ENCODE peak calls at places on chromosome X, in four cellular contexts. S, I, M and H are unnamed samples.

GRCh38 chrX:29941292-29941691 is 274.1 kb upstream of the MAGEB2 start:
- DNase-seq in S (no peak), M (no peak), I (no peak), H (no peak)

GRCh38 chrX:51891821-51892551 is 1.4 kb upstream of the MAGED1 start:
- DNase-seq in M (no peak), S (peak; percentile 67), I (peak; percentile 33), H (no peak)

GRCh38 chrX:64389489-64389888 is 5.8 kb downstream of the MTMR8 start:
- DNase-seq in M (no peak), I (no peak), S (no peak), H (no peak)

GRCh38 chrX:123223409-123223808 is 39.3 kb downstream of the GRIA3 start:
- DNase-seq in I (no peak), S (no peak), M (no peak), H (no peak)

GRCh38 chrX:155865193-155865592 is 16.0 kb upstream of the VAMP7 start:
- DNase-seq in S (no peak), M (no peak), I (no peak), H (no peak)

GRCh38 chrX:39946822-39947221 is 150.9 kb downstream of the BCOR start:
- DNase-seq in M (no peak), I (no peak), S (no peak), H (no peak)

GRCh38 chrX:31110657-31111056 is 38.8 kb upstream of the FTHL17 start:
- DNase-seq in I (no peak), S (no peak), M (no peak), H (no peak)

GRCh38 chrX:64205735-64206491 is 405 bp upstream of the AMER1 start:
- DNase-seq in M (peak; percentile 72), S (peak; percentile 97), I (peak; percentile 92), H (peak; percentile 81)

GRCh38 chrX:21167028-21167427 is 207.2 kb upstream of the CNKSR2 start:
- DNase-seq in I (no peak), S (no peak), M (no peak), H (no peak)

GRCh38 chrX:63764946-63765345 is 20.1 kb downstream of the ARHGEF9 start:
- DNase-seq in S (no peak), M (no peak), I (no peak), H (no peak)

GRCh38 chrX:50770702-50771101 is 43.3 kb downstream of the SHROOM4 start:
- DNase-seq in S (no peak), M (no peak), I (no peak), H (no peak)

GRCh38 chrX:77389891-77390290 is 57.3 kb upstream of the FGF16 start:
- DNase-seq in M (no peak), I (no peak), S (no peak), H (no peak)

GRCh38 chrX:137792214-137792613 is 226.3 kb downstream of the ZIC3 start:
- DNase-seq in M (no peak), I (no peak), S (no peak), H (no peak)

DNA sequence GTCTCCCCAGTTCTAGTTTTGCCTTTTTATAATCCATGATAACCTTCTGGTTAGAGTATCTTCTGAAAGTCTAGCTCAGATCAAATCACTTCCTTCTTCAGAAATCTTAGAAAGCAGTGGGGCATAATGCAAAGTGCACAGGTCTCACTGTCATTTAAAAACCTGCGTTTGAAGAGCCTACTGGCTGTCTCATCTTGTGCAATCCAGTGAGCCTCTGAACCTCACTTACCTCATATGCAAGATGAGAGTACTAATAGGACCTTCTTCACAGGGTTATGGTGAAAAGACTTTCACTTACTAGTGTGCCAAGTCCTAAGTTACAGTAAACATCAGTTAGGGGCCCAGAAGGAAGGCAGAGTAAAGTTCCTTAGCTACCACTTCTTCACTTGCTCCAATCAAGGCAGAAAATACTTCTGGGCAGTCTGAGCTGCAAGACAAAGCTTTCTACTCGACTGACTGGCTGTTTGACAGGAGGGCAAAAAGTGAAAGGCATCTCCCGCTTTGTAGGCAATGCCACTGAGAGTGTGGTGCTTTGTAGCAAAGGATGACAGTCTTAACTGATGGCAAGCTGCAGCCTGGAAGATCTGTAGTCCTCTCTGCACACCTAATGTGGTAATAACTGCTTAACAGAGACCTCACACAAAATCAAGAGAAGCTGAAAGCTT is 131.2 kb downstream of the ENOX2 start:
- DNase-seq in M (no peak), I (no peak), S (no peak), H (no peak)
- H3K27ac ChIP-seq in M (no peak overlapping the region), I (peak overlapping the region; percentile 70), S (no peak overlapping the region), H (no peak overlapping the region)

DNA sequence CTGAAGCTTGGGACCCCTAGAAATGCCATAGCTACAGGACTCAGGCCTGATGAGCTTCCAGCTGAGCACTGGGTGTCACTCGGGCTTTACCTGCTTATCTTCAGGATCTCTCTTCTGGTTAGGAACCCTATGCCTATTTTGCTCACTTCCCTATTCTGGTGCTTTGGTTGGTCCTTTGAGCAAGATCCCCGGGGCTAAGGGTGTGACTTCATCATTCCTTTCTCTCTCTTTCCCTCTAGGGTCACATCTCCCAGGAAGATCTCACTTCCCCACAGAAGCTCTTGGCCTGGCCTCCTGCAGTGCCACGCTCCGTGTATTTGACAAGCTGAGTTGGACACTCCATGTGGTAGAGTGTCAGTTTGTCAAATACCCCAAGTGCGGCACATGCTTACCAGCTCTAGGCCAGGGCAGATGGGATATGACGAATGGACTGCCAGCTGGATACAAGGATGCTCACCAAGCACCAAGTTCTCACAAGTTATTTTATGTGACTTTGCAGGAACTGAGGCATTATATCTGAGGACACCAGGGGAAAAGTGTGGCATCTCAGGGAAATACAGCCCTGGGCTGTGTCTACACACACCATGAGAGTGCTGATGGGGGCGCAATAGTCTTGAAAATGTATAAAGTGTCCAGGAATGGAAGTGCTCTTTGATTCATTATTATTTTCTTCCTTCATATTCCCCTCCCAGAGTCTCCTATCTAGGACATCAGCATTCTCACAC is 21.1 kb downstream of the VSIG4 start:
- DNase-seq in M (no peak), I (no peak), S (no peak), H (no peak)
- H3K4me3 ChIP-seq in M (no peak overlapping the region), I (no peak overlapping the region), S (no peak overlapping the region), H (no peak overlapping the region)

DNA sequence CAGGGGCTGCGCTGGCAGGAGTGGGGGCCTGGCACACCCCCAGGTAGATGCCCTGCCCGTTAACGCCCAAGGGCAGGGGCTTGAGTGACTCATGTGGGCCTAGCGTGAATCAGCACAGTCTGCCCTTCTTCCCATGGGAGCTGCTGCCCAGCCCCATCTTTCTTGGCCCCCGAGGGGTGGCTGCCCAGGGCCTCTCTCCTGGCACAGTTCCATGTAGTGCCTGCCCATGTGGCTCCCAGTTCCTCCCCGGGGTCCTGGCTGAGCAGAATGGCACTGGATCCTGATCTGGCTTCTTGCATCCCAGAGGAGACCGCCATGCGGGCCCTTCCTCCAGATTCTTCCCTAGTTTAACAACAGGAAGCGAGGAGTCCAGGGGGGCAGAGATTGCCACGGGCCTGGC is 2.1 kb upstream of the AVPR2 start:
- DNase-seq in I (no peak), S (no peak), M (no peak), H (no peak)
- H3K4me1 ChIP-seq in I (no peaks in the 10 kb centered on the region), S (peaks cover 16% of the 10 kb centered on the region), M (no peaks in the 10 kb centered on the region), H (peaks cover 35% of the 10 kb centered on the region)

GRCh38 chrX:133999013-133999705 is 13.8 kb upstream of the GPC3 start:
- DNase-seq in I (no peak), M (no peak), S (no peak), H (no peak)

GRCh38 chrX:134000260-134001245 is 15.2 kb upstream of the GPC3 start:
- DNase-seq in M (no peak), S (no peak), I (no peak), H (no peak)

GRCh38 chrX:134006484-134007161 is 21.2 kb upstream of the GPC3 start:
- DNase-seq in M (no peak), S (no peak), I (no peak), H (no peak)

GRCh38 chrX:134002921-134003615 is 17.7 kb upstream of the GPC3 start:
- DNase-seq in S (no peak), M (no peak), I (no peak), H (no peak)

DNA sequence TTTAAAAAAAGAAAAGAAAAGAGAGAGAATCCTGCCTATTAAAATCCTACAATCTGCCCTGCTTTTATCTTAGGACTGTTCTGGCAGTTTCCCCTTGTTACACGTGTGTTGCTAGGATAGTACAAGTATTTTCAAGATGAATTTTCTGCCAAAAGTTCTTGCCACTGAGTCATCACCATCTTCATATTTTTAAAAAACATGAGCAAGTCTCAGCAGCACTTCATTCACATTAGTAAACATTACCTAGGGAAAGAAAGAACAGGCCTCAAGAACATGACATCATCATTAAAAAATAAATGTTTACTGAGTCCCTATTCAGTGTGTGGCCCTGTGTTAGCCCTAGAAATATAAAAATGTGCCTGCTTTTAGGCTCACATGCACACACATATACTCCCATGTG is 18.6 kb upstream of the GPC3 start:
- DNase-seq in I (no peak), S (no peak), M (no peak), H (no peak)
- H3K27ac ChIP-seq in I (no peak overlapping the region), S (no peak overlapping the region), M (no peak overlapping the region), H (no peak overlapping the region)